ENCODE peak calls at places on chromosome 18, in nine cellular contexts. G is OCI-LY7, H is fibroblast of villous mesenchyme, W is breast epithelium, B is prostate gland, N is upper lobe of left lung, L is right atrium auricular region, E is keratinocyte, A is cardiac muscle cell. F is an unnamed sample.

GRCh38 chr18:46298511-46298910 is 194.3 kb downstream of the HAUS1 start:
- DNase-seq in G (no peak), H (no peak), W (no peak), B (no peak), N (no peak), L (no peak), E (no peak), A (no peak), F (no peak)

GRCh38 chr18:45106331-45106774 is 425.7 kb downstream of the SETBP1 start:
- DNase-seq in G (peak; percentile 76), H (no peak), W (no peak), B (no peak), N (no peak), L (no peak), E (no peak), A (no peak), F (peak; percentile 23)

GRCh38 chr18:32714571-32715148 is 58.2 kb downstream of the KLHL14 start:
- DNase-seq in G (peak; percentile 75), H (peak; percentile 43), W (no peak), B (peak; percentile 46), N (no peak), L (no peak), E (no peak), A (peak; percentile 77), F (peak; percentile 76)

GRCh38 chr18:32769242-32770180 is 3.3 kb downstream of the KLHL14 start:
- DNase-seq in G (peak; percentile 42), H (no peak), W (no peak), B (no peak), N (peak; percentile 79), L (no peak), E (no peak), A (peak; percentile 55), F (no peak)

GRCh38 chr18:9684901-9685738 is 23.0 kb upstream of the RAB31 start:
- DNase-seq in G (no peak), H (peak; percentile 92), W (no peak), B (no peak), N (no peak), L (peak; percentile 77), E (no peak), A (no peak), F (peak; percentile 72)

GRCh38 chr18:6866552-6866951 is 137.0 kb downstream of the ARHGAP28 start:
- DNase-seq in G (no peak), H (no peak), W (no peak), B (no peak), N (no peak), L (no peak), E (no peak), A (no peak), F (no peak)

GRCh38 chr18:49757513-49758262 is 55.6 kb downstream of the ACAA2 start:
- DNase-seq in G (peak; percentile 2), H (no peak), W (no peak), B (no peak), N (peak; percentile 23), L (no peak), E (no peak), A (no peak), F (no peak)

GRCh38 chr18:42131044-42131939 is 176.3 kb downstream of the PIK3C3 start:
- DNase-seq in G (no peak), H (no peak), W (no peak), B (no peak), N (no peak), L (no peak), E (no peak), A (no peak), F (no peak)

GRCh38 chr18:31380912-31381311 is 4.3 kb downstream of the DSG4 start:
- DNase-seq in G (no peak), H (no peak), W (no peak), B (no peak), N (no peak), L (no peak), E (peak; percentile 7), A (no peak), F (no peak)

GRCh38 chr18:41004320-41004719 is 950.7 kb upstream of the PIK3C3 start:
- DNase-seq in G (no peak), H (no peak), W (no peak), B (no peak), N (no peak), L (no peak), E (no peak), A (no peak), F (no peak)

GRCh38 chr18:13603304-13604019 is 122.9 kb downstream of the FAM210A start:
- DNase-seq in G (no peak), H (no peak), W (no peak), B (no peak), N (no peak), L (peak; percentile 53), E (no peak), A (no peak), F (no peak)

GRCh38 chr18:67426477-67426876 is 90.0 kb downstream of the DSEL start:
- DNase-seq in G (no peak), H (no peak), W (no peak), B (no peak), N (no peak), L (no peak), E (no peak), A (no peak), F (no peak)

GRCh38 chr18:46174317-46175039 is 70.3 kb downstream of the HAUS1 start:
- DNase-seq in G (peak; percentile 70), H (peak; percentile 34), W (no peak), B (peak; percentile 9), N (peak; percentile 88), L (no peak), E (no peak), A (peak; percentile 80), F (no peak)

GRCh38 chr18:71784777-71785176 is 759.4 kb downstream of the CBLN2 start:
- DNase-seq in G (peak; percentile 0), H (no peak), W (no peak), B (no peak), N (no peak), L (no peak), E (no peak), A (no peak), F (peak; percentile 49)

DNA sequence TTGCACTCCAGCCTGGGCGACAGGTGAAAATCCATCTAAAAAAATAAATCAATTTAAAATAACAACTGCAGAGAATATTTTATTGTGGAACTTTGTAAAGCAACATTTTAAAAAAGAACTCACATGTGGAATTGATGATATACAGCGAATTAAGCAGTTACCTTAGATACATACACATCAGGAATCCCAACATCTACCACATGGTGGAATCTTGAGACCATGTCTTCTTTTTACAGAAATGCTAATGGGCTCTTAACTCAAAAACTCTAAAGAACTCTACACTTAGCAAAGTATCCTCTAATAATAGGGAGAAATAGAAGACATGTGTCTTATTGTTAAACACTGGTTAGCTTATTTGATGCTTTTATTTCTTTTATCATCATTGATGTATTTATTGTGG is 373.6 kb downstream of the CDH7 start:
- DNase-seq in G (no peak), H (no peak), W (no peak), B (no peak), N (no peak), L (no peak), E (no peak), A (peak; percentile 2), F (no peak)
- TF ChIP-seq CTCF in G (no peak), H (no peak), W (no peak), B (no peak), N (no peak), L (peak; percentile 42), E (no peak), A (no peak), F (no peak)

GRCh38 chr18:26863122-26863879 is 2.2 kb downstream of the AQP4 start:
- DNase-seq in G (no peak), H (no peak), W (peak; percentile 68), B (peak; percentile 81), N (peak; percentile 91), L (peak; percentile 63), E (no peak), A (peak; percentile 78), F (no peak)

GRCh38 chr18:26862084-26862483 is 3.4 kb downstream of the AQP4 start:
- DNase-seq in G (no peak), H (no peak), W (no peak), B (no peak), N (no peak), L (no peak), E (no peak), A (no peak), F (no peak)

GRCh38 chr18:26865557-26865956 is at the start of gene AQP4:
- DNase-seq in G (no peak), H (no peak), W (no peak), B (no peak), N (no peak), L (no peak), E (no peak), A (peak; percentile 85), F (no peak)

GRCh38 chr18:26864658-26865057 is 849 bp downstream of the AQP4 start:
- DNase-seq in G (no peak), H (no peak), W (no peak), B (no peak), N (no peak), L (no peak), E (no peak), A (no peak), F (no peak)

DNA sequence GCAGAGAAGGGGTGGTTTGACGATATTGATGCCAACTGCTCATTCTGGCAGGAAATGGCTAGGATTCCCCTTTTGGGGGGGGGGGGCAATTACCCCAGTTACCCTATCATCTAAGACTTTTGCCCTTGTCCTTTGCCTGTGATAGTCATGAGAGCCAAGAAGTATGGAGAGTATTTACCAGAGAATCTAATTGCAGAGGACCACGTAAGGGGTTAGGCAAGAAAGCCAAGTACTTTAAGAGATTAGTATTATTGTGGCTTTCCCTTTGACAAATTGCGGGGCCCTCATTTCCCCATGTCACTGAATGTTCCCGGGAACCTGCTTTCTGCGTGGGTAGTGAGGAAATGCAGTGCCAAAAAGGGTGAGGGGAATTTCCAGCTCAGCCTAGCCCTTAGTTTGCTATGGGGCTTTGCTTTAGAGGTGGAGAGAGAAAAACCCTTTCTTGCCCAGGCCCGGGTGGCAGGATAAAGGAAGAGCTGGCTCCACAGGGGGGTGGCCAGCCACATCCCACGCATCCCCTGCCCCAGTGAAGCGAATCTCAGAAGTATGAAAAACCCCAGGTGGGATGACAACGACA is 1.5 kb downstream of the AQP4 start:
- DNase-seq in G (no peak), H (no peak), W (no peak), B (no peak), N (no peak), L (no peak), E (no peak), A (no peak), F (no peak)
- H3K4me3 ChIP-seq in G (no peak overlapping the region), H (no peak overlapping the region), W (no peak overlapping the region), B (no peak overlapping the region), N (peak overlapping the region; percentile 53), L (peak overlapping the region; percentile 53), E (no peak overlapping the region), A (no peak overlapping the region), F (no peak overlapping the region)

DNA sequence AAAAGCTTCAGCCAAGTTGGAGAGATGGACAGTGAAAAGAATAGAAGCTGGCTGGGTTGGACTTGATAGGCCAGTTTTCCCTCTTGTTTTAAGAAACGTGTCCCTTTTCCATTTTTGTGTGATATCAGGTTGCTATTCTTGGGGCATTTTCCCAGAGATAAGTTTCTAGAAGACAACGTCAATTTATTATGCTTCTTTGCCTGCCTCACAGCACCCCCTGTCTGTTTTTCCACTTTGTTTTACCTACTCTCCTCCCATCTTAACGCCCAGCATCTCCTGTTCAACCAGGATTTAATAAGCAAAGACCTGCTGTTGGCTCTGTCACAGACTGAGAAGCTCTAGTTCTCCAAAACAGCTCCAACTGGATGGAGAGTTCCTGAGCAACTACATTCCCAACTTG is 317.8 kb upstream of the ZNF521 start:
- DNase-seq in G (no peak), H (peak; percentile 37), W (no peak), B (no peak), N (no peak), L (no peak), E (no peak), A (no peak), F (no peak)
- TF ChIP-seq CTCF in G (peak; percentile 54), H (peak; percentile 42), W (no peak), B (no peak), N (no peak), L (peak; percentile 32), E (no peak), A (no peak), F (no peak)

GRCh38 chr18:79046522-79046921 is 22.7 kb upstream of the ATP9B start:
- DNase-seq in G (no peak), H (no peak), W (no peak), B (no peak), N (peak; percentile 60), L (no peak), E (no peak), A (no peak), F (no peak)
- H3K4me3 ChIP-seq in G (no peak overlapping the region), H (no peak overlapping the region), W (no peak overlapping the region), B (no peak overlapping the region), N (no peak overlapping the region), L (no peak overlapping the region), E (no peak overlapping the region), A (no peak overlapping the region), F (no peak overlapping the region)